ENCODE peak calls at places on chromosomes 7 and 10, in ten cellular contexts. C, R, H, V, Y, P, A, Z, N and M are unnamed samples.

GRCh38 chr7:140061607-140061930 is 1.2 kb downstream of the PARP12 start:
- DNase-seq in C (no peak), R (no peak), H (peak), V (no peak), Y (no peak), P (no peak), A (no peak), Z (no peak), N (no peak), M (no peak)

GRCh38 chr7:116161733-116162132 is 48.6 kb upstream of the TES start:
- DNase-seq in C (no peak), R (no peak), H (no peak), V (no peak), Y (no peak), P (peak), A (no peak), Z (no peak), N (no peak), M (no peak)

GRCh38 chr10:131580076-131580652 is 268.6 kb upstream of the TCERG1L start:
- DNase-seq in C (no peak), R (no peak), H (no peak), V (no peak), Y (no peak), P (no peak), A (no peak), Z (no peak), N (no peak), M (no peak)

GRCh38 chr7:90459888-90460287 is 9.6 kb upstream of the PTTG1IP2 start:
- DNase-seq in C (peak), R (no peak), H (no peak), V (no peak), Y (no peak), P (no peak), A (no peak), Z (no peak), N (no peak), M (no peak)

GRCh38 chr10:7908541-7909210 is 90.4 kb downstream of the TAF3 start:
- DNase-seq in C (peak), R (no peak), H (no peak), V (no peak), Y (peak), P (no peak), A (peak), Z (no peak), N (no peak), M (peak)

GRCh38 chr7:480531-481218 is 39.0 kb downstream of the PDGFA start:
- DNase-seq in C (no peak), R (no peak), H (no peak), V (no peak), Y (no peak), P (peak), A (peak), Z (no peak), N (peak), M (peak)

GRCh38 chr7:23474829-23475578 is 4.7 kb upstream of the IGF2BP3 start:
- DNase-seq in C (no peak), R (no peak), H (no peak), V (no peak), Y (no peak), P (no peak), A (no peak), Z (no peak), N (no peak), M (no peak)

GRCh38 chr10:113961261-113961938 is 82.3 kb upstream of the ADRB1 start:
- DNase-seq in C (no peak), R (no peak), H (no peak), V (no peak), Y (peak), P (no peak), A (no peak), Z (no peak), N (no peak), M (no peak)

GRCh38 chr10:123885406-123886164 is 6.0 kb downstream of the CPXM2 start:
- DNase-seq in C (no peak), R (no peak), H (no peak), V (no peak), Y (no peak), P (no peak), A (no peak), Z (no peak), N (no peak), M (no peak)

GRCh38 chr7:929311-929711 is 25.2 kb downstream of the ADAP1 start:
- DNase-seq in C (no peak), R (no peak), H (no peak), V (no peak), Y (no peak), P (no peak), A (peak), Z (no peak), N (peak), M (peak)

GRCh38 chr10:95908450-95908849 is 675 bp downstream of the CC2D2B start:
- DNase-seq in C (no peak), R (no peak), H (no peak), V (no peak), Y (no peak), P (no peak), A (no peak), Z (no peak), N (no peak), M (no peak)

GRCh38 chr7:134431805-134432204 is 27.1 kb downstream of the AKR1B1 start:
- DNase-seq in C (no peak), R (no peak), H (peak), V (no peak), Y (peak), P (no peak), A (no peak), Z (no peak), N (no peak), M (no peak)

GRCh38 chr7:41760293-41760692 is 57.4 kb upstream of the INHBA start:
- DNase-seq in C (peak), R (no peak), H (no peak), V (no peak), Y (no peak), P (no peak), A (no peak), Z (no peak), N (no peak), M (no peak)

GRCh38 chr7:53350241-53350640 is 314.8 kb downstream of the POM121L12 start:
- DNase-seq in C (no peak), R (no peak), H (peak), V (no peak), Y (peak), P (peak), A (no peak), Z (no peak), N (no peak), M (no peak)

GRCh38 chr7:98301693-98302470 is 20.4 kb downstream of the BRI3 start:
- DNase-seq in C (no peak), R (no peak), H (no peak), V (no peak), Y (no peak), P (no peak), A (no peak), Z (no peak), N (no peak), M (no peak)

GRCh38 chr7:71735961-71736556 is 604.1 kb downstream of the GALNT17 start:
- DNase-seq in C (peak), R (peak), H (peak), V (peak), Y (peak), P (peak), A (peak), Z (peak), N (no peak), M (peak)

GRCh38 chr10:48607356-48608278 is 2.7 kb upstream of the ARHGAP22 start:
- DNase-seq in C (peak), R (no peak), H (peak), V (no peak), Y (no peak), P (no peak), A (no peak), Z (no peak), N (no peak), M (no peak)

GRCh38 chr10:29921071-29921446 is 138.3 kb downstream of the JCAD start:
- DNase-seq in C (no peak), R (no peak), H (no peak), V (peak), Y (no peak), P (no peak), A (no peak), Z (no peak), N (no peak), M (no peak)

GRCh38 chr10:46250898-46251856 is 35.6 kb upstream of the ANTXRL start:
- DNase-seq in C (no peak), R (no peak), H (peak), V (no peak), Y (no peak), P (no peak), A (no peak), Z (no peak), N (peak), M (no peak)

GRCh38 chr7:23467731-23468720 is 2.3 kb downstream of the IGF2BP3 start:
- DNase-seq in C (peak), R (no peak), H (no peak), V (no peak), Y (peak), P (peak), A (no peak), Z (no peak), N (no peak), M (no peak)

GRCh38 chr7:41911792-41912191 is 208.9 kb upstream of the INHBA start:
- DNase-seq in C (peak), R (peak), H (no peak), V (no peak), Y (no peak), P (no peak), A (no peak), Z (no peak), N (no peak), M (no peak)

GRCh38 chr10:101291254-101292193 is 62.3 kb upstream of the LBX1 start:
- DNase-seq in C (peak), R (peak), H (peak), V (peak), Y (peak), P (peak), A (peak), Z (peak), N (no peak), M (peak)

GRCh38 chr7:157675427-157675930 is 338.7 kb downstream of the DNAJB6 start:
- DNase-seq in C (no peak), R (no peak), H (no peak), V (no peak), Y (no peak), P (no peak), A (no peak), Z (no peak), N (peak), M (peak)

GRCh38 chr7:124074007-124074406 is 41.1 kb upstream of the TMEM229A start:
- DNase-seq in C (peak), R (no peak), H (no peak), V (no peak), Y (peak), P (no peak), A (no peak), Z (no peak), N (no peak), M (no peak)

GRCh38 chr10:90855126-90855525 is 2.7 kb downstream of the HTR7 start:
- DNase-seq in C (no peak), R (no peak), H (no peak), V (no peak), Y (no peak), P (no peak), A (no peak), Z (no peak), N (no peak), M (no peak)

GRCh38 chr7:36606442-36607205 is 117.7 kb downstream of the AOAH start:
- DNase-seq in C (no peak), R (no peak), H (no peak), V (no peak), Y (no peak), P (no peak), A (no peak), Z (no peak), N (no peak), M (no peak)

GRCh38 chr7:155365146-155365874 is 67.6 kb downstream of the INSIG1 start:
- DNase-seq in C (no peak), R (no peak), H (no peak), V (no peak), Y (no peak), P (no peak), A (no peak), Z (no peak), N (no peak), M (no peak)

GRCh38 chr7:150463461-150463860 is 13.0 kb downstream of the GIMAP8 start:
- DNase-seq in C (no peak), R (no peak), H (no peak), V (no peak), Y (no peak), P (no peak), A (no peak), Z (no peak), N (no peak), M (no peak)

GRCh38 chr10:4819707-4820106 is 6.3 kb upstream of the AKR1E2 start:
- DNase-seq in C (no peak), R (no peak), H (no peak), V (no peak), Y (no peak), P (no peak), A (no peak), Z (no peak), N (no peak), M (no peak)

GRCh38 chr7:102220929-102221850 is 65.5 kb upstream of the SH2B2 start:
- DNase-seq in C (peak), R (peak), H (no peak), V (no peak), Y (no peak), P (no peak), A (no peak), Z (no peak), N (no peak), M (no peak)
- H3K27ac ChIP-seq in C (peak), R (peak), H (no peak), V (no peak), Y (no peak), P (no peak), A (no peak), Z (peak), N (no peak), M (no peak)

DNA sequence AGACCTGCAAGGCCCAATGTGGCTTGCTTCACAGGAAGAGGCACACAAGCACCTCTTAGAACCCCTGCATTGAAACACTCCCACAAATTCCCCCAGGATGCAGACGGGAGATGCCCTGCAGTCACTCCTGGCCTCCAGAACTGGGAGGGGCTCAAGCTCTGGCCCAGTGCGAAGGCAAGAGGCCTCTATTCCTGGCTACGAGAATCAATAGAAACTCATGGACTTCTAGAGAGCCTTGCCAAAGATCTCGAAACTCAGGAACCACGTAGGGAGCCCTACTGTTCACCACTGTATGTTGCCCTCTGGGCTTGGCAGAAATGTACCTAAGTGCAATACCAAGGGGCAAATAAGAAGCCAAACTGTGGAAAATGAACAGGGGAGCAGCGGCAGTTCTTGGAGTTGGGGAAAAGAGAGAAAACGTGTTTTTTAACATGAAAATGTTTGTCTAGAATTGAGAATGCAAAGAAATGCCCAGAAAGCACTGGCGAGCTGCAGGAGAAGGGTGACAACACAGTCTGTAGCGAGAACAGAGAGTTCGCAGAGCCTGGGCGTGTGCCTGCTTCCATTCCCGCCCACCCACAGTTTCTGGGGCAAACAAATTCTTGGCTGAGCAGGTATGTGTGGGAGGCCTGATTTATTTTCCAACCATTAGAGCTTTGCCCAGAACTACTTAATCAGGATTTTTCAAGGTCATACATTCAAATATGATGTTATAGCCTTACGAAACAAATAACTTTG is 260.5 kb upstream of the KLF14 start:
- DNase-seq in C (no peak), R (no peak), H (no peak), V (peak), Y (peak), P (no peak), A (peak), Z (peak), N (no peak), M (peak)
- H3K4me3 ChIP-seq in C (no peak), R (no peak), H (no peak), V (no peak), Y (no peak), P (no peak), A (no peak), Z (no peak), N (peak), M (peak)

GRCh38 chr10:34826221-34826620 is 11.1 kb upstream of the PARD3 start:
- DNase-seq in C (no peak), R (no peak), H (no peak), V (no peak), Y (no peak), P (no peak), A (no peak), Z (no peak), N (no peak), M (no peak)
- TF ChIP-seq CTCF in C (no peak), R (peak), H (no peak), V (no peak), Y (no peak), P (no peak), A (no peak), Z (no peak), N (no peak), M (no peak)

DNA sequence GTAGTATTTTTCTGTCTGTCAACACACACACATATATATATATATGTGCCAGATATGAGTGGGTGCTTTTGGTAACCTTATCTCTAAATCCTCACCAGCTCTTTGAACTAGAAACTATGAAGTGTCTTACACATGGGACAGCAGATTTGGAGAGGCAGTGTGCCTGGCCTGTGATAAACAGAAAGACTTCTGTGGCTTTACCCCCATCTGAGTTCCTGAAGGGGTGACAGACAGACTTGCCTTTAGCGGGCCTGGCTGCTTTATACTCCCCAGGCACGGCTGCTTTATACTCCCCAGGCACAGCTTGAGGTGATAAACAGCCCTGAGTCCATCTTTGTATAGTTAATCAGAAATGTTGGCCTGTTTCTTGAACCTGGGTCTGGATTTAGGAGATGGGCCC is 5.6 kb downstream of the BAG3 start:
- DNase-seq in C (no peak), R (no peak), H (no peak), V (no peak), Y (no peak), P (no peak), A (no peak), Z (no peak), N (no peak), M (no peak)
- H3K27ac ChIP-seq in C (peak), R (peak), H (peak), V (peak), Y (peak), P (peak), A (peak), Z (no peak), N (peak), M (no peak)

GRCh38 chr7:94591185-94591584 is 64.7 kb downstream of the SGCE start:
- DNase-seq in C (no peak), R (no peak), H (no peak), V (no peak), Y (no peak), P (no peak), A (no peak), Z (no peak), N (no peak), M (no peak)
- H3K4me3 ChIP-seq in C (no peak), R (no peak), H (no peak), V (no peak), Y (no peak), P (no peak), A (no peak), Z (no peak), N (no peak), M (no peak)

GRCh38 chr7:100489121-100489520 is 5.4 kb downstream of the NYAP1 start:
- DNase-seq in C (no peak), R (no peak), H (no peak), V (no peak), Y (no peak), P (no peak), A (peak), Z (no peak), N (no peak), M (no peak)

GRCh38 chr7:100488333-100489095 is 4.8 kb downstream of the NYAP1 start:
- DNase-seq in C (no peak), R (no peak), H (no peak), V (no peak), Y (no peak), P (no peak), A (peak), Z (no peak), N (no peak), M (no peak)

GRCh38 chr7:100490483-100491191 is 6.9 kb downstream of the NYAP1 start:
- DNase-seq in C (no peak), R (no peak), H (no peak), V (no peak), Y (no peak), P (no peak), A (peak), Z (no peak), N (no peak), M (no peak)

GRCh38 chr7:100491192-100491578 is 7.5 kb downstream of the NYAP1 start:
- DNase-seq in C (no peak), R (no peak), H (no peak), V (no peak), Y (no peak), P (no peak), A (no peak), Z (no peak), N (no peak), M (no peak)

DNA sequence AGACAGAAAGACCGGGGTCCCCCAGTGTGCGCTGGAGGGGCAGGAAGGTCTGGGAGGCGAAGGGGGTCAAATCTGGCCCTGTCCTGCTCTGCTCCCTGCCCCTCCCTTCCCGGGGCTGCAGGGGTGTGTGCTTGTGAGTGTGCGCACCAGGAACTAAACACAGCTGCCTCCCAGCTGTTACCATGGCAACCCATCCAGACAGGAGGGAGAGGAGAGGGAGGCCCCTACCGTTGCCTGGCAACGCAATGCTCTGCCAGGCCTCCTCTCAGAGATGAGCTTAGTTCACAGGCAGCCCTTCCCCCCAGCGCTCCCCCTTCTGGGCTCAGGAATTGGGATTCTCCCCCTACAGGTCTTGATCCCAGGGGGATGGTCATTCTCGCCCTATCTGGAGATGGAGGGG is 6.1 kb downstream of the NYAP1 start:
- DNase-seq in C (peak), R (peak), H (peak), V (no peak), Y (peak), P (peak), A (peak), Z (peak), N (no peak), M (no peak)
- TF ChIP-seq CTCF in C (no peak), R (no peak), H (no peak), V (no peak), Y (no peak), P (no peak), A (no peak), Z (no peak), N (no peak), M (no peak)

GRCh38 chr10:86257683-86258082 is 108.9 kb downstream of the GRID1 start:
- DNase-seq in C (no peak), R (no peak), H (no peak), V (no peak), Y (no peak), P (no peak), A (no peak), Z (no peak), N (no peak), M (no peak)

GRCh38 chr10:86256690-86257315 is 109.8 kb downstream of the GRID1 start:
- DNase-seq in C (no peak), R (no peak), H (no peak), V (no peak), Y (no peak), P (no peak), A (no peak), Z (no peak), N (peak), M (no peak)

GRCh38 chr10:86259901-86260562 is 106.6 kb downstream of the GRID1 start:
- DNase-seq in C (no peak), R (no peak), H (no peak), V (no peak), Y (no peak), P (no peak), A (no peak), Z (no peak), N (no peak), M (no peak)

GRCh38 chr10:86258940-86259339 is 107.7 kb downstream of the GRID1 start:
- DNase-seq in C (no peak), R (no peak), H (peak), V (no peak), Y (no peak), P (no peak), A (no peak), Z (no peak), N (no peak), M (no peak)

GRCh38 chr10:86258488-86258887 is 108.1 kb downstream of the GRID1 start:
- DNase-seq in C (peak), R (no peak), H (peak), V (no peak), Y (no peak), P (no peak), A (no peak), Z (no peak), N (no peak), M (no peak)
- H3K27ac ChIP-seq in C (no peak), R (no peak), H (no peak), V (no peak), Y (no peak), P (no peak), A (no peak), Z (no peak), N (no peak), M (no peak)

GRCh38 chr7:48130658-48131108 is 40.6 kb upstream of the ABCA13 start:
- DNase-seq in C (peak), R (no peak), H (no peak), V (no peak), Y (no peak), P (no peak), A (no peak), Z (no peak), N (no peak), M (no peak)

GRCh38 chr7:48126037-48126436 is 37.0 kb downstream of the UPP1 start:
- DNase-seq in C (no peak), R (no peak), H (no peak), V (no peak), Y (no peak), P (no peak), A (no peak), Z (no peak), N (no peak), M (no peak)
- H3K4me3 ChIP-seq in C (no peak), R (no peak), H (no peak), V (no peak), Y (no peak), P (no peak), A (no peak), Z (no peak), N (no peak), M (no peak)